ENCODE peak calls at places on chromosomes 1 and 21, in nine cellular contexts. C is CD4-positive, alpha-beta memory T cell; J is A549; W is CD8-positive, alpha-beta memory T cell; X is foreskin fibroblast; O is neuronal stem cell; P is transverse colon; F is tibial nerve; L is lung. M is an unnamed sample.
A peak's percentile ranks its signal among the peaks of the same experiment; 100 is the strongest.

GRCh38 chr1:161907266-161907665 is 116.4 kb downstream of the OLFML2B start:
- DNase-seq in J (no peak), X (no peak), F (no peak), O (no peak), P (no peak), L (no peak), C (no peak), W (no peak), M (no peak)

GRCh38 chr21:43467785-43468184 is 40.9 kb upstream of the SIK1 start:
- DNase-seq in O (no peak), L (no peak), X (no peak), W (no peak), J (no peak), F (peak; percentile 2), C (no peak), P (no peak), M (no peak)

GRCh38 chr1:235325854-235326253 is 2.1 kb downstream of the ARID4B start:
- DNase-seq in P (no peak), W (no peak), L (no peak), O (no peak), F (no peak), J (no peak), X (no peak), C (no peak), M (no peak)

GRCh38 chr1:14598498-14599172 is at the start of gene KAZN:
- DNase-seq in O (peak; percentile 74), F (no peak), W (no peak), J (no peak), P (no peak), C (no peak), X (peak; percentile 26), L (no peak), M (peak; percentile 11)

GRCh38 chr1:168708698-168709406 is 20.2 kb downstream of the DPT start:
- DNase-seq in W (no peak), X (no peak), C (no peak), L (no peak), P (no peak), O (no peak), J (no peak), F (peak; percentile 18), M (no peak)

GRCh38 chr21:33668180-33668579 is 25.9 kb downstream of the ITSN1 start:
- DNase-seq in X (peak; percentile 66), W (no peak), F (no peak), J (no peak), P (no peak), O (no peak), C (no peak), L (no peak), M (peak; percentile 34)

GRCh38 chr1:4931486-4931885 is 277.1 kb downstream of the AJAP1 start:
- DNase-seq in J (no peak), C (no peak), X (no peak), F (no peak), O (no peak), W (no peak), P (no peak), L (no peak), M (no peak)

GRCh38 chr1:171794085-171794484 is 12.6 kb downstream of the METTL13 start:
- DNase-seq in X (peak; percentile 89), C (no peak), W (no peak), F (no peak), P (no peak), J (no peak), O (no peak), L (no peak), M (peak; percentile 17)

GRCh38 chr1:66395202-66396061 is 138.5 kb upstream of the SGIP1 start:
- DNase-seq in C (no peak), X (no peak), F (no peak), J (no peak), W (no peak), O (no peak), L (no peak), P (no peak), M (peak; percentile 64)

GRCh38 chr21:15775981-15776380 is 46.2 kb downstream of the USP25 start:
- DNase-seq in O (no peak), C (no peak), J (no peak), P (no peak), L (no peak), X (peak; percentile 85), F (no peak), W (no peak), M (peak; percentile 61)

GRCh38 chr1:43302226-43302625 is 1.4 kb downstream of the TIE1 start:
- DNase-seq in X (no peak), W (no peak), C (no peak), F (no peak), J (no peak), O (no peak), L (no peak), P (no peak), M (no peak)
- H3K4me3 ChIP-seq in X (no peak overlapping the region), W (no peak overlapping the region), C (no peak overlapping the region), F (peak overlapping the region; percentile 6), J (no peak overlapping the region), O (no peak overlapping the region), L (peak overlapping the region; percentile 16), P (no peak overlapping the region), M (no peak overlapping the region)

GRCh38 chr1:24963099-24963872 is 33.2 kb upstream of the RUNX3 start:
- DNase-seq in L (no peak), J (no peak), W (no peak), O (no peak), X (no peak), F (no peak), C (peak; percentile 24), P (peak; percentile 41), M (no peak)

GRCh38 chr1:24961961-24962861 is 32.1 kb upstream of the RUNX3 start:
- DNase-seq in F (no peak), C (no peak), X (no peak), P (no peak), W (no peak), J (no peak), O (no peak), L (no peak), M (no peak)

GRCh38 chr1:24964811-24965570 is 34.9 kb upstream of the RUNX3 start:
- DNase-seq in F (no peak), P (peak; percentile 78), O (no peak), L (no peak), C (peak; percentile 91), X (no peak), J (no peak), W (peak; percentile 88), M (no peak)

GRCh38 chr1:24965571-24965930 is 35.5 kb upstream of the RUNX3 start:
- DNase-seq in X (no peak), W (no peak), J (no peak), P (no peak), F (no peak), O (no peak), C (no peak), L (no peak), M (no peak)

DNA sequence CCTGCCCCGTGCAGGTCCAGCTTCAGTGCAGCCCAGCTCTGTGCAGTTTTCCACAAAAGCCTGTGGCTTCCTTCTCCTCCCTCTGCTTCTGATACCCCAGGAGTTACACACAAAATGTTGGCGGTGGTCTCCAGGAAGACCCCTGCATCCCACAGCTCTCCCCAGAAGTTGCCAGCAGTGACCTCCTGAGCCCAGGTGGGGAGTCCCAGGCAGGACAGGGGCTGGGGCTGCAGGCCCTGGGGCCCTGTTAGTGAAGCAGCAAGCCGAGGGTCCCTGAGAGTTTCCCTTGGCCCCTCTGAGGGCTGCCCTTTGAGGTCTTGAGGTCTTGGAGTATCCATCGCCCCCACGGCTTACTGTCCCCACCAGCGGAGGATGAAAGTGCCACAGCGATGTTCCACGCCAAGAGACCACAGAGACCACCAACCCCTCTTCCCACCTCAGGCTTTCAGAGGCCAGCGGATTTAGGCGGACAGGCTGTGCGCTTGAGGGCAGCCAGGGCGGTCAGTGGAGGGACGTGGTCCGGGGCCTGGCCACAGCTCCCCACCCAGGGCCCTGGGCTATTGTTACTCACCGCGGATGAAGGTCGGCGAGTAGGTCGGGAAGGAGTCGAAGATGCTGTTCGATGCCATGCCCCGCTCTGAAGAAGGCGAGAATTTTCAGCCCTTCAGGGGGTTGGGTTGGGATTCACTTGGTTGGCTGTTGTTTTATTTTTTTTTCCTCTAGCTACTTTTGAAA is 34.0 kb upstream of the RUNX3 start:
- DNase-seq in O (no peak), J (no peak), F (no peak), X (no peak), L (no peak), W (no peak), C (no peak), P (no peak), M (no peak)
- H3K4me3 ChIP-seq in O (no peak overlapping the region), J (no peak overlapping the region), F (no peak overlapping the region), X (no peak overlapping the region), L (no peak overlapping the region), W (peak overlapping the region; percentile 43), C (peak overlapping the region; percentile 46), P (no peak overlapping the region), M (no peak overlapping the region)

GRCh38 chr1:32239335-32239734 is 7.7 kb upstream of the FAM167B start:
- DNase-seq in L (no peak), F (no peak), C (no peak), X (no peak), P (peak; percentile 27), J (no peak), W (no peak), O (no peak), M (no peak)

GRCh38 chr1:32241011-32241763 is 5.8 kb upstream of the FAM167B start:
- DNase-seq in X (peak; percentile 69), L (peak; percentile 49), C (peak; percentile 44), J (peak; percentile 54), F (peak; percentile 14), W (no peak), O (peak; percentile 61), P (peak; percentile 73), M (peak; percentile 74)

GRCh38 chr1:32240140-32240951 is 6.7 kb upstream of the FAM167B start:
- DNase-seq in O (peak; percentile 93), J (peak; percentile 75), P (peak; percentile 87), F (peak; percentile 22), L (peak; percentile 69), X (peak; percentile 82), W (peak; percentile 62), C (peak; percentile 67), M (peak; percentile 76)

GRCh38 chr1:32239790-32240139 is 7.3 kb upstream of the FAM167B start:
- DNase-seq in L (no peak), P (peak; percentile 16), C (no peak), X (no peak), F (no peak), W (no peak), O (no peak), J (no peak), M (no peak)

DNA sequence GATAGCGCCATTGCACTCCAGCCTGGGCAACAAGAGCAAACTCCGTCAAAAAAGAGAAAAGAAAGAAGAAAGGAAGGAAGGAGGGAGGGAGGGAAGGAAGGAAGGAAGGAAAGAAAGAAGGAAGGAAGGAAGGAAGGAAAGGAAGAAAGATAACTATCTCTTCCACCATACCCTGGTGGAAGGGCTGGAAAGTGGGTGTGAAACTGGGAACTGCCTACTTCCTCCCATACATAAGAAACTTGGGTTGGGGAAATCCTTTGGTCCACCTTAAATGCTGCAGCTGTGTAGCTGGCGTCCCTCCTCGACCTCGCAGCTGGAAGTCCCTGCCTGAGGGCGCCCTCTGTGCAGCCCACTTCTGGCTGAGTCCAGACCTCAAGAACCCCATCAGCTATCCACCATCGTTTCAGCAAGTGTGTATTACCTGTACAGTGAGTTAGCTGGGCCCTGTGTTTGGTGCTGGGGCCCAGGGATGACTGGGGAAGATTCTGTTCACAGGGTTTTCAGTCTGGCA is 4.6 kb upstream of the FAM167B start:
- DNase-seq in X (peak; percentile 62), J (peak; percentile 32), W (no peak), F (no peak), P (peak; percentile 48), O (no peak), C (no peak), L (no peak), M (no peak)
- H3K4me3 ChIP-seq in X (no peak overlapping the region), J (no peak overlapping the region), W (no peak overlapping the region), F (no peak overlapping the region), P (no peak overlapping the region), O (no peak overlapping the region), C (no peak overlapping the region), L (no peak overlapping the region), M (no peak overlapping the region)

GRCh38 chr1:154971341-154971998 is 923 bp upstream of the SHC1 start:
- DNase-seq in X (no peak), W (no peak), L (no peak), J (peak; percentile 75), P (peak; percentile 50), C (no peak), O (no peak), F (peak; percentile 69), M (peak; percentile 57)
- H3K4me3 ChIP-seq in X (peak overlapping the region; percentile 82), W (no peak overlapping the region), L (no peak overlapping the region), J (peak overlapping the region; percentile 65), P (no peak overlapping the region), C (no peak overlapping the region), O (no peak overlapping the region), F (no peak overlapping the region), M (peak overlapping the region; percentile 92)